ENCODE peak calls at places on chromosomes 3 and 15, in five cellular contexts. One of them, this sample, is unnamed.

GRCh38 chr3:128282392-128283196 is 129.3 kb downstream of the EEFSEC start:
- DNase-seq in AG08395: peak
- DNase-seq in fibroblast of lung: peak
- DNase-seq in ureter: peak
- DNase-seq in ovary: peak
- DNase-seq in this sample: peak

GRCh38 chr15:66071621-66072295 is 181.8 kb downstream of the MEGF11 start:
- DNase-seq in AG08395: peak
- DNase-seq in fibroblast of lung: peak
- DNase-seq in ureter: no peak
- DNase-seq in ovary: no peak
- DNase-seq in this sample: no peak

GRCh38 chr3:62586356-62586755 is 213.0 kb upstream of the FEZF2 start:
- DNase-seq in AG08395: peak
- DNase-seq in fibroblast of lung: peak
- DNase-seq in ureter: no peak
- DNase-seq in ovary: no peak
- DNase-seq in this sample: no peak

GRCh38 chr15:57235865-57236264 is 140.4 kb upstream of the CGNL1 start:
- DNase-seq in AG08395: peak
- DNase-seq in fibroblast of lung: peak
- DNase-seq in ureter: no peak
- DNase-seq in ovary: no peak
- DNase-seq in this sample: no peak

GRCh38 chr15:101020945-101021344 is 101.8 kb downstream of the LRRK1 start:
- DNase-seq in AG08395: no peak
- DNase-seq in fibroblast of lung: no peak
- DNase-seq in ureter: no peak
- DNase-seq in ovary: no peak
- DNase-seq in this sample: peak

GRCh38 chr15:67827561-67828378 is 2.5 kb downstream of the SKOR1 start:
- DNase-seq in AG08395: no peak
- DNase-seq in fibroblast of lung: no peak
- DNase-seq in ureter: no peak
- DNase-seq in ovary: no peak
- DNase-seq in this sample: no peak

GRCh38 chr15:62492900-62493299 is 327.8 kb upstream of the C2CD4B start:
- DNase-seq in AG08395: no peak
- DNase-seq in fibroblast of lung: no peak
- DNase-seq in ureter: no peak
- DNase-seq in ovary: no peak
- DNase-seq in this sample: no peak

GRCh38 chr15:75817151-75817935 is 25.9 kb upstream of the UBE2Q2 start:
- DNase-seq in AG08395: no peak
- DNase-seq in fibroblast of lung: no peak
- DNase-seq in ureter: no peak
- DNase-seq in ovary: no peak
- DNase-seq in this sample: no peak

GRCh38 chr3:170699158-170700053 is 113.5 kb upstream of the SLC7A14 start:
- DNase-seq in AG08395: no peak
- DNase-seq in fibroblast of lung: no peak
- DNase-seq in ureter: no peak
- DNase-seq in ovary: no peak
- DNase-seq in this sample: no peak

GRCh38 chr3:13208706-13209295 is 135.6 kb upstream of the IQSEC1 start:
- DNase-seq in AG08395: no peak
- DNase-seq in fibroblast of lung: no peak
- DNase-seq in ureter: no peak
- DNase-seq in ovary: no peak
- DNase-seq in this sample: no peak

GRCh38 chr3:149356630-149357029 is 20.8 kb downstream of the TM4SF1 start:
- DNase-seq in AG08395: no peak
- DNase-seq in fibroblast of lung: peak
- DNase-seq in ureter: no peak
- DNase-seq in ovary: no peak
- DNase-seq in this sample: no peak

GRCh38 chr3:3015472-3016089 is 94.6 kb downstream of the IL5RA start:
- DNase-seq in AG08395: no peak
- DNase-seq in fibroblast of lung: peak
- DNase-seq in ureter: no peak
- DNase-seq in ovary: no peak
- DNase-seq in this sample: no peak

GRCh38 chr15:78452485-78452884 is 14.5 kb downstream of the IREB2 start:
- DNase-seq in AG08395: no peak
- DNase-seq in fibroblast of lung: no peak
- DNase-seq in ureter: no peak
- DNase-seq in ovary: no peak
- DNase-seq in this sample: no peak

GRCh38 chr3:99315896-99316295 is 322.5 kb upstream of the COL8A1 start:
- DNase-seq in AG08395: no peak
- DNase-seq in fibroblast of lung: peak
- DNase-seq in ureter: no peak
- DNase-seq in ovary: no peak
- DNase-seq in this sample: no peak

GRCh38 chr15:69805248-69805953 is 292.3 kb downstream of the TLE3 start:
- DNase-seq in AG08395: no peak
- DNase-seq in fibroblast of lung: no peak
- DNase-seq in ureter: no peak
- DNase-seq in ovary: no peak
- DNase-seq in this sample: no peak

GRCh38 chr3:196948442-196949365 is 6.4 kb upstream of the NCBP2 start:
- DNase-seq in AG08395: no peak
- DNase-seq in fibroblast of lung: no peak
- DNase-seq in ureter: no peak
- DNase-seq in ovary: no peak
- DNase-seq in this sample: no peak

GRCh38 chr3:13168391-13168790 is 95.2 kb upstream of the IQSEC1 start:
- DNase-seq in AG08395: no peak
- DNase-seq in fibroblast of lung: no peak
- DNase-seq in ureter: no peak
- DNase-seq in ovary: no peak
- DNase-seq in this sample: no peak

GRCh38 chr3:17233398-17233800 is 348.6 kb downstream of the PLCL2 start:
- DNase-seq in AG08395: peak
- DNase-seq in fibroblast of lung: peak
- DNase-seq in ureter: no peak
- DNase-seq in ovary: no peak
- DNase-seq in this sample: no peak

This sample was measured in left lobe of liver.